ENCODE peak calls at places on chromosome 18, in nine cellular contexts. Z is mammary epithelial cell, R is Karpas-422, P is GM23248, K is PC-3, A is endothelial cell of umbilical vein, T is colonic mucosa, C is neuronal stem cell, L is astrocyte. V is an unnamed sample.
A peak's percentile ranks its signal among the peaks of the same experiment; 100 is the strongest.

GRCh38 chr18:49566217-49566616 is 4.4 kb downstream of the LIPG start:
- DNase-seq in Z (no peak), T (no peak), R (no peak), K (no peak), A (no peak), L (peak; percentile 54), P (no peak), C (no peak), V (no peak)

GRCh38 chr18:41761329-41762028 is 193.6 kb upstream of the PIK3C3 start:
- DNase-seq in P (peak; percentile 94), A (no peak), L (peak; percentile 85), R (no peak), C (no peak), Z (peak; percentile 89), T (no peak), K (peak; percentile 80), V (no peak)

GRCh38 chr18:58928401-58928800 is 63.7 kb downstream of the ZNF532 start:
- DNase-seq in C (no peak), K (no peak), L (no peak), A (no peak), P (no peak), T (no peak), Z (no peak), R (no peak), V (no peak)

GRCh38 chr18:57915848-57916596 is 112.9 kb upstream of the ATP8B1 start:
- DNase-seq in R (no peak), Z (no peak), A (no peak), C (peak; percentile 17), P (no peak), T (peak; percentile 32), K (no peak), L (no peak), V (no peak)

GRCh38 chr18:45218436-45218835 is 396.8 kb upstream of the SLC14A2 start:
- DNase-seq in T (no peak), C (no peak), A (no peak), Z (no peak), L (no peak), R (no peak), P (no peak), K (no peak), V (no peak)

GRCh38 chr18:57771183-57771582 is 31.9 kb downstream of the ATP8B1 start:
- DNase-seq in P (no peak), T (peak; percentile 75), L (no peak), A (peak; percentile 72), K (peak; percentile 88), C (no peak), R (no peak), Z (peak; percentile 69), V (no peak)

GRCh38 chr18:74292541-74292858 is 737 bp upstream of the CYB5A start:
- DNase-seq in T (no peak), L (no peak), Z (no peak), R (no peak), A (no peak), C (no peak), K (no peak), P (no peak), V (no peak)

GRCh38 chr18:68148862-68149261 is 566.0 kb downstream of the TMX3 start:
- DNase-seq in A (no peak), Z (no peak), R (no peak), L (no peak), P (no peak), T (no peak), K (no peak), C (peak; percentile 42), V (peak; percentile 31)

GRCh38 chr18:75546964-75547363 is 119.5 kb upstream of the SMIM21 start:
- DNase-seq in K (no peak), R (peak; percentile 68), P (no peak), C (no peak), A (no peak), Z (no peak), T (no peak), L (no peak), V (no peak)

GRCh38 chr18:78642561-78643398 is 336.8 kb upstream of the SALL3 start:
- DNase-seq in T (no peak), P (no peak), C (no peak), K (no peak), L (no peak), R (peak; percentile 78), Z (no peak), A (no peak), V (no peak)

GRCh38 chr18:5892772-5893431 is 2.4 kb downstream of the TMEM200C start:
- DNase-seq in Z (no peak), L (no peak), A (no peak), C (no peak), T (no peak), R (no peak), K (no peak), P (no peak), V (no peak)
- H3K4me3 ChIP-seq in Z (no peak overlapping the region), L (no peak overlapping the region), A (no peak overlapping the region), C (no peak overlapping the region), T (no peak overlapping the region), R (no peak overlapping the region), K (peak overlapping the region; percentile 67), P (no peak overlapping the region), V (no peak overlapping the region)

GRCh38 chr18:8951491-8951890 is 151.0 kb upstream of the NDUFV2 start:
- DNase-seq in P (no peak), Z (no peak), T (no peak), L (no peak), A (no peak), R (no peak), C (no peak), K (peak; percentile 63), V (peak; percentile 96)

GRCh38 chr18:8949206-8949605 is 153.3 kb upstream of the NDUFV2 start:
- DNase-seq in R (no peak), C (no peak), A (no peak), Z (peak; percentile 18), K (no peak), L (peak; percentile 49), P (peak; percentile 76), T (no peak), V (no peak)

GRCh38 chr18:8952174-8952573 is 150.3 kb upstream of the NDUFV2 start:
- DNase-seq in T (no peak), C (no peak), A (no peak), K (no peak), Z (no peak), L (no peak), R (no peak), P (no peak), V (no peak)

GRCh38 chr18:8948471-8949149 is 153.9 kb upstream of the NDUFV2 start:
- DNase-seq in L (peak; percentile 96), A (no peak), Z (peak; percentile 88), R (no peak), P (peak; percentile 96), C (no peak), T (no peak), K (peak; percentile 93), V (no peak)

DNA sequence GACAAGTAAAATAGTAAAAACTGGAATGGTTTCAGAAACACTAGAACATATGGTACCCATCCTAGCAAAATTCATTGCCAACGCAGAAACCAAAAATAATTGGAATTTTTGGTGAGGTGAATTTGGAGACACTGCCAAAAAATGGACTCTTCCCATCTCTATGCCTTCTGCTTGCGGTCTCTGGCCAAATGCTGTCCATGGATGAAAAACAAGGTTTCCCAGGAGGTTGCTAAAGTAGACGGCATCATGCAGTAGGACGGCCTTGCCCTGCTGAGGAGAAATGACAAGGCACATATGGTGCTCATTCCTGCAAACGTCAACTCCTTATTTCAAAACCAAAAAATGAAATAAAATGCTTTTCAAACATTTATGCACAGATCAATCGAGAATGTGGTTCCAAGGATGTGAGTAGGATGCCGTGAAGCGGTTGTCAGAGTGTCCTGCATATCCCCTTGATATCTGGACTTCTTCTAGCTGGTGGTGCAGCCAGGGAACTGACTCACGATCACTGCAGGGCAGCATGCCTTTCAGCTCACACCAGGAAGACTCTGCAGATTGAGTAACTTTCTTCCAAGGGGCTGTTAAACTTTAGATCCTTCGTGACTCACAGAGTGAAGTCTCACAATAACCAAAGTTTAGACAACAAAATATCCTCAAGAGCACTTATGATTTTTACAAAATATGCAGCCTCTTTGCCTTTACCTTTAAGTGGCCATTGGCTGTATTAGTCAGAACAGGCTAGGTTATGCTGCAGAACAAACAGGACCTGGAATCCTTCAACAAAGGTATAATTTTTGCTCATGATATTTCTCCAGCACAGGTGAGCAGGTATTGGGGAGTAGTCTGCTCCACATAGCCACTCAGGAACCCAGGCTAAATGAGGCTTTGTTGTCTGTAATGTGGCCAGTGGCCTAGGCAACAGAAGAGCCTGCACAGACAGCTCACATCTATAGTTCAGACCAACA is 149.4 kb upstream of the NDUFV2 start:
- DNase-seq in C (no peak), A (no peak), P (peak; percentile 97), Z (peak; percentile 27), K (peak; percentile 77), L (peak; percentile 72), R (no peak), T (no peak), V (no peak)
- H3K27ac ChIP-seq in C (no peak overlapping the region), A (no peak overlapping the region), P (peak overlapping the region; percentile 84), Z (no peak overlapping the region), K (peak overlapping the region; percentile 4), L (no peak overlapping the region), R (no peak overlapping the region), T (no peak overlapping the region), V (no peak overlapping the region)

GRCh38 chr18:34600118-34600517 is 110.0 kb upstream of the DTNA start:
- DNase-seq in P (peak; percentile 70), Z (peak; percentile 19), L (peak; percentile 27), T (no peak), C (no peak), K (peak; percentile 47), A (peak; percentile 14), R (no peak), V (no peak)
- H3K9ac ChIP-seq in P (no peak overlapping the region), Z (no peak overlapping the region), L (no peak overlapping the region), T (no peak overlapping the region), C (no peak overlapping the region), K (no peak overlapping the region), A (no peak overlapping the region), R (no peak overlapping the region), V (no peak overlapping the region)

GRCh38 chr18:35971661-35972196 is 750 bp upstream of the RMP24 start:
- DNase-seq in C (no peak), A (no peak), R (no peak), P (no peak), T (no peak), K (no peak), Z (no peak), L (no peak), V (no peak)

GRCh38 chr18:35969676-35970075 is 2.8 kb upstream of the RMP24 start:
- DNase-seq in K (no peak), R (no peak), P (peak; percentile 34), L (no peak), Z (peak; percentile 40), C (no peak), A (no peak), T (no peak), V (no peak)

GRCh38 chr18:35972197-35973000 is at the start of gene RMP24:
- DNase-seq in K (peak; percentile 79), A (peak; percentile 89), Z (peak; percentile 95), T (peak; percentile 97), R (peak; percentile 99), L (peak; percentile 90), P (peak; percentile 97), C (peak; percentile 94), V (peak; percentile 97)

GRCh38 chr18:35974181-35974580 is 1.7 kb downstream of the RMP24 start:
- DNase-seq in P (no peak), Z (no peak), L (no peak), C (no peak), R (no peak), A (no peak), T (no peak), K (no peak), V (no peak)

DNA sequence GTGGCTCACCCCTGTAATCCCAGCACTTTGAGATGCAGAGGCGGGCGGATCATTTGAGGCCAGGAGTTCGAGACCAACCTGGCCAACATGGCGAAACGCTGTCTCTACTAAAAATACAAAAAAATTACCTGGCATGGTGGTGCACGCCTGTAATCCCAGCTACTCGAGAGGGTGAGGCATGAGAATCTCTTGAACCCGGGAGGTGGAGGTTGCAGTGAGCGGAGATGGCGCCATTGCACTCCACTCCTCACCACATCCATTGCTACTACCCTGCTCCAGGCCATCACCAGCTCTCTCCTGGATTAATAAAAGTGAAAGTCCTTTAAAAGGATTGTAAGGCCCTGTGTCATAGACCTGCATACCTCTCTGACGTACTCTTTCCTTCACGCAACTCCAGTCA is 1.2 kb downstream of the RMP24 start:
- DNase-seq in K (no peak), Z (no peak), T (no peak), A (no peak), C (no peak), R (no peak), L (no peak), P (no peak), V (no peak)
- H3K4me3 ChIP-seq in K (peak overlapping the region; percentile 84), Z (peak overlapping the region; percentile 51), T (peak overlapping the region; percentile 68), A (peak overlapping the region; percentile 99), C (no peak overlapping the region), R (peak overlapping the region; percentile 79), L (peak overlapping the region; percentile 99), P (peak overlapping the region; percentile 99), V (peak overlapping the region; percentile 89)